ENCODE peak calls at places on chromosomes 3 and 15, in five cellular contexts. C is heart right ventricle, G is aorta, V is cardiac muscle cell, O is fibroblast of lung. D is an unnamed sample.
A peak's percentile ranks its signal among the peaks of the same experiment; 100 is the strongest.

GRCh38 chr15:79160211-79160610 is 69.6 kb upstream of the RASGRF1 start:
- DNase-seq in C (no peak), G (no peak), V (no peak), O (no peak), D (no peak)

GRCh38 chr3:46894256-46894655 is 16.7 kb downstream of the PTH1R start:
- DNase-seq in C (no peak), G (peak; percentile 26), V (no peak), O (no peak), D (no peak)

GRCh38 chr15:72994778-72995177 is 57.5 kb upstream of the NEO1 start:
- DNase-seq in C (peak; percentile 16), G (peak; percentile 53), V (no peak), O (no peak), D (no peak)

GRCh38 chr3:126998728-126999127 is 15.8 kb downstream of the PLXNA1 start:
- DNase-seq in C (no peak), G (no peak), V (no peak), O (no peak), D (no peak)

GRCh38 chr3:157499342-157499963 is 3.8 kb downstream of the VEPH1 start:
- DNase-seq in C (peak; percentile 8), G (no peak), V (peak; percentile 86), O (no peak), D (peak; percentile 78)

GRCh38 chr15:52234596-52235541 is 43.7 kb upstream of the GNB5 start:
- DNase-seq in C (no peak), G (no peak), V (no peak), O (no peak), D (no peak)

GRCh38 chr3:129618186-129618820 is 11.8 kb upstream of the PLXND1 start:
- DNase-seq in C (peak; percentile 31), G (peak; percentile 49), V (no peak), O (no peak), D (peak; percentile 47)

GRCh38 chr3:165056510-165056909 is 21.8 kb downstream of the SI start:
- DNase-seq in C (no peak), G (no peak), V (no peak), O (no peak), D (no peak)

GRCh38 chr3:40663296-40663695 is 138.5 kb downstream of the ZNF621 start:
- DNase-seq in C (no peak), G (no peak), V (no peak), O (no peak), D (no peak)

DNA sequence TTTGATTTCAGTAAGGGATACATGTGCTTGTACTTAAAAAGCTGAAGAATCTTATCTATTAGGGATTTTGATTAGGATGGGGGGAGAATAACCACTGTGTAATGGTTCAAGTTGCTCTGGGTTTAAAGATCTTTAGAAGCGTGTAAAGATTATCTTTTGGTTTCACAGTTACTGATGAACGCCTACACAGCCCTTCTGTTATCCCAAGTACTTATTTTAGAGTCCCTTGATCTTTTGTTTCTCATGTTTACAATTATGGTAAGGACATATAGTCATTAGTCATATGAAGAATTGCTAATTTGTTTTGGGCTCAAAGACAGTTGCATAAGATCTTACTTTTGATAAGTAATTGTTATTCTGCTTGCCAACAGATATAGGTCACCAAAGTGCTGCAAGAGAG is 160.1 kb downstream of the PLCL2 start:
- DNase-seq in C (no peak), G (no peak), V (no peak), O (no peak), D (no peak)
- H3K27ac ChIP-seq in C (no peak overlapping the region), G (no peak overlapping the region), V (no peak overlapping the region), O (no peak overlapping the region), D (no peak overlapping the region)

DNA sequence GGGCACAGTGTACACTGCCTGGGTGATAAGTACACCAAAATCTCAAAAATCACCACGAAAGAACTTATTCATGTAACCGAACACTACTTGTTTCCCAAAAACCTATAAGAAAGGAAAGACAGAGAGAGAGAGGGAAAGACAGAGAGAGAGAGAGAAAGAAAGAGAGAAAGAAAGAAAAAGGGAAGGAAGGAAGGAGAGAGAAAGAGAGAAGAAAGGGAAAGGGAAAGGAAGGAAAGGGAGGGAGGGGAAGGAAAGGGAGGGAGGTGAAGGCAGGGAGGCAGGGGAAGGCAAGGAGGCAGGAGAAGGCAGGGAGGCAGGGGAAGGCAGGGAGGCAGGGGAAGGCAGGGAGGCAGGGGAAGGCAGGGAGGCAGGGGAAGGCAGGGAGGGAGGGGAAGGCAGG is 48.2 kb downstream of the ANXA2 start:
- DNase-seq in C (no peak), G (no peak), V (no peak), O (no peak), D (no peak)
- H3K36me3 ChIP-seq in C (peaks cover 82% of the 10 kb centered on the region), G (peaks cover 28% of the 10 kb centered on the region), V (peaks cover 14% of the 10 kb centered on the region), O (peaks cover 41% of the 10 kb centered on the region), D (peaks cover 9% of the 10 kb centered on the region)

DNA sequence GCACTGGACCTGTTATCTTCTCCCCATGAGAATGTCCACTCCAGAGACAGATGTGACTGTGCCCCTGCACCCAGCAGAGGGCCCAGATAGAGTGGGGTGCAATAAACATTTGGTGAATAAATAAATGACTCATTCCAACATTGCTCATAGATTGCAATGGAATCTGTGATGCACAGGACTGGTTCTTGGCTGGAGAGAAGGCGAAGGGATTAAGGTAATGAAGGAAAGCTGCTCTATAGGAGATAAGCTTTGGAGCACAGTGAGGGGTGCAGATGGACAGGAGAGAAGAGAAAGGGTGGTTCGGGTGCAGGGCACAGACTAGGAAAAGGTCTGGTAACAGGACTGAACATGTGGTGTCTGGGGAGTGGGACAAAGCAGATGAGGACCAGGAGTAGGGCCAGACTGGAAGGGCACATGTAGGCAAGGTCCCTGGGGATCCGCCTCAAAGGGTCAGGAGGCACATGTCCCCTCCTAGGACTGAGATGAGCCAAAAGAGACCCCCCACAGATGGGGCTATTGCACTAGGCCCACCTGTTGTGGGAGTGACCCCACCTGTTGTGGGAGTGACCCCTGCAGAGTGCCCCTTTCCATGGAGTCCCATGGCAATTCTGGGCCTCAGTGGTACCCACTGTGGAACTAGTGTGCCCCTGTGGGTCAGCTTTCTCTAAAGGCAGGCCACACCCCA is 17.5 kb upstream of the POC1A start:
- DNase-seq in C (no peak), G (no peak), V (no peak), O (peak; percentile 72), D (no peak)
- H3K27ac ChIP-seq in C (no peak overlapping the region), G (no peak overlapping the region), V (no peak overlapping the region), O (no peak overlapping the region), D (no peak overlapping the region)

GRCh38 chr3:155938409-155938808 is 68.0 kb downstream of the GMPS start:
- DNase-seq in C (no peak), G (no peak), V (no peak), O (no peak), D (no peak)

GRCh38 chr3:155934215-155934614 is 63.8 kb downstream of the GMPS start:
- DNase-seq in C (no peak), G (no peak), V (no peak), O (peak; percentile 12), D (no peak)
- H3K36me3 ChIP-seq in C (peaks cover 27% of the 10 kb centered on the region), G (peaks cover 3% of the 10 kb centered on the region), V (peaks cover 35% of the 10 kb centered on the region), O (peaks cover 6% of the 10 kb centered on the region), D (peaks cover 59% of the 10 kb centered on the region)

DNA sequence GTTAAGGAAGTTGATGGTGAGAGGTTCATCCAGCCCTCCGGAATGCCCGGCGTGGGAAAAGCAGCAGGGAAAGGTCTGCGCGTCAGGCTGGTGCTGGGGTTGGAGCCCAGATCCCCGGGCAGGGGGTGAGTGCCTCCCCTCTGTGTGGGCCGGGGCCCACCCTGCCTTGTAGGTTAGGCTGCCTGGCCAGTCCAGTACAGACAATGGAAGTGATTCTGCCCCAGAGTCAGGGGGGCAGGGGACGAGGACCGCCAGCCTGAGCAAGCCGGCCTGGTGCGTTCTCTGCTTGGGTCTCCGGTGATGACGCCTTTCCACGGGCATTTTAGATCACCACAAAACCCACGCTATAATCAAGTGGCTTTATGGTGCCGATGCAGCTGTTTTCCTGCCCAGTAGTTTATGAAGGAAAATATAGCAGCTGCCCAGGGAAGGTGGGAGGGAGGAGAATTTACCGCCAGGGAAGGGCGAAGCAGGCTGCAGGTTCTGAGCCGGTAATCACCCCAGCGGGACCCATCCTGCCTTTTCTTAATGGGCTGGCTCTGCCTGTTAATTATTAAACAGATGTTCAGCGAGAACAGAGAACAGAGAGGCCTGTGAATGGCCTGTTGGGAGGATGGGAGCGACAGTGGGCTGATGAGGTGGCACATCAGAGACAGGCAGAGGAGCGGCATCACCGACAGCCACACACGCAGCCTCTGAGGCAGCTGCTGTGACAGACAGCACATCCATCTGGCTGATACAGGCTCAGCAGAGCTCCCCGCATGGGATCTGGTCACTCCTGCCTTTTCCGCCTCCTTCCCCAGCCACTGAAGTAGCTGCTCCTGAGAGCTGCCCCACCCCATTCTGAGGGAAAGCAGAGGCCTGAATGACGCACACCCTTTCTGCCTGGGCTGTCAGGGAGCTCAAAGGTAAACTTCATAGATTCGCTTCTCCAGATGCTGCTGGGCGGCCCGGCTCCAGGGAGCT is 35.2 kb downstream of the BDH1 start:
- DNase-seq in C (no peak), G (no peak), V (no peak), O (peak; percentile 63), D (peak; percentile 76)
- H3K27ac ChIP-seq in C (no peak overlapping the region), G (no peak overlapping the region), V (no peak overlapping the region), O (no peak overlapping the region), D (peak overlapping the region; percentile 56)

DNA sequence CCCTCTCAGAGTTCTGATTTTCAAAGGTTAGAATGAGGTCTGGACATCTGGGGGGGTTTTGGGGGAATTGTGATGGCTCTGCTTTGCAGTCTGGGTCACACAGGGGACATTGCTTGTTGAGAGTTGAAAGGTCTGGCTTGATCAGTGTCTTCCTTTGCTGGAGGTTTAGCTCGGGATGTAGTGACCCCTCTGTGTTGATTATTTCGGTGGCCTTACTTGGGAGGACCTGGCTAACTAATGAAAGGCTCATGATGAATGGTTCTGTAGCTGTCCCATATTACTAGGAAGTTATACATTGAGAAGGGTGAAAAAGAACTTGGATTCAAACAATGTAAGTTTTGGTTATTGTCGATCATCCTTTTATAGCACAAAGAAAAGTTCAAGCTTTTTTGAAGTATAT is 23.8 kb downstream of the TPM1 start:
- DNase-seq in C (no peak), G (no peak), V (no peak), O (no peak), D (no peak)
- H3K36me3 ChIP-seq in C (peaks cover 62% of the 10 kb centered on the region), G (peaks cover 37% of the 10 kb centered on the region), V (peaks cover 65% of the 10 kb centered on the region), O (peaks cover 27% of the 10 kb centered on the region), D (peaks cover 94% of the 10 kb centered on the region)

GRCh38 chr3:16377196-16377595 is 112.2 kb downstream of the OXNAD1 start:
- DNase-seq in C (no peak), G (no peak), V (no peak), O (no peak), D (no peak)
- H3K27ac ChIP-seq in C (peak overlapping the region; percentile 65), G (no peak overlapping the region), V (no peak overlapping the region), O (no peak overlapping the region), D (no peak overlapping the region)

GRCh38 chr3:128112406-128112968 is 11.1 kb downstream of the RUVBL1 start:
- DNase-seq in C (no peak), G (peak; percentile 58), V (no peak), O (peak; percentile 91), D (no peak)

GRCh38 chr3:128113817-128114794 is 9.5 kb downstream of the RUVBL1 start:
- DNase-seq in C (peak; percentile 23), G (no peak), V (no peak), O (no peak), D (no peak)

GRCh38 chr3:128107809-128108208 is 15.8 kb downstream of the RUVBL1 start:
- DNase-seq in C (peak; percentile 32), G (no peak), V (peak; percentile 22), O (no peak), D (no peak)

DNA sequence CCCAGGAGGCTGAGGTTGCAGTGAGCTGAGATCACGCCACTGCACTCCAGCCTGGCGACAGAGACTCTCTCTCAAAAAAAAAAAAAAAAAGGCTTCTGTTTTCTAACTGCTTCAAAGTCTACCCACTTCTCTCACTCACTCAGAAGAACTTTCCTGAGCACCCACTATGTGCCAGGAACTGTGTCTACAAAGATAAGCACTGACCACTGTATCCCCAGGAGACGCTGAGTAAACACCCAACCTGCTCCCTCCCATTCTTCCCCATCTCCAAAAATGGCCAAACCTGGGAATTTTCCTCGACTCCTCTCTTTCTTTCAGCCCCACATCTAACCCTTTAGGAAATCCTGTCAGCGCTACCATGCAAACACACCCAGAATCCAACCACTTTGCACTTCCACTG is 12.5 kb downstream of the RUVBL1 start:
- DNase-seq in C (no peak), G (no peak), V (no peak), O (no peak), D (no peak)
- H3K36me3 ChIP-seq in C (no peaks in the 10 kb centered on the region), G (peaks cover 2% of the 10 kb centered on the region), V (peaks cover 5% of the 10 kb centered on the region), O (peaks cover 1% of the 10 kb centered on the region), D (no peaks in the 10 kb centered on the region)

D was measured in left lung.